ENCODE peak calls at places on chromosomes 2 and 18, in four cellular contexts. One of them, this sample, is unnamed.

GRCh38 chr18:53664575-53664974 is 559.9 kb downstream of the MBD2 start:
- DNase-seq in HepG2: no peak
- DNase-seq in GM12878: no peak
- DNase-seq in K562: no peak
- DNase-seq in this sample: no peak

GRCh38 chr2:20225294-20226151 is 593 bp upstream of the SDC1 start:
- DNase-seq in K562: peak
- DNase-seq in GM12878: no peak
- DNase-seq in HepG2: peak
- DNase-seq in this sample: peak

GRCh38 chr18:79203017-79203605 is 133.9 kb downstream of the ATP9B start:
- DNase-seq in K562: no peak
- DNase-seq in GM12878: no peak
- DNase-seq in HepG2: no peak
- DNase-seq in this sample: no peak

GRCh38 chr18:58078889-58079573 is 35.0 kb downstream of the NEDD4L start:
- DNase-seq in GM12878: no peak
- DNase-seq in HepG2: no peak
- DNase-seq in K562: peak
- DNase-seq in this sample: no peak

GRCh38 chr2:176931588-176932563 is 280.7 kb upstream of the HNRNPA3 start:
- DNase-seq in K562: peak
- DNase-seq in HepG2: no peak
- DNase-seq in GM12878: peak
- DNase-seq in this sample: peak

GRCh38 chr2:104930739-104931138 is 76.8 kb downstream of the POU3F3 start:
- DNase-seq in HepG2: no peak
- DNase-seq in GM12878: no peak
- DNase-seq in K562: no peak
- DNase-seq in this sample: no peak

GRCh38 chr2:177242136-177242987 is 22.2 kb downstream of the NFE2L2 start:
- DNase-seq in GM12878: no peak
- DNase-seq in K562: no peak
- DNase-seq in HepG2: peak
- DNase-seq in this sample: peak

GRCh38 chr2:10658914-10659257 is 30.9 kb downstream of the NOL10 start:
- DNase-seq in HepG2: no peak
- DNase-seq in GM12878: no peak
- DNase-seq in K562: no peak
- DNase-seq in this sample: no peak

GRCh38 chr2:42249887-42250286 is 80.7 kb downstream of the EML4 start:
- DNase-seq in K562: no peak
- DNase-seq in HepG2: no peak
- DNase-seq in GM12878: no peak
- DNase-seq in this sample: no peak

GRCh38 chr2:172288603-172289002 is 138.8 kb upstream of the ITGA6 start:
- DNase-seq in HepG2: no peak
- DNase-seq in GM12878: no peak
- DNase-seq in K562: no peak
- DNase-seq in this sample: no peak

GRCh38 chr18:51463483-51464136 is 266.1 kb upstream of the MEX3C start:
- DNase-seq in K562: no peak
- DNase-seq in HepG2: no peak
- DNase-seq in GM12878: no peak
- DNase-seq in this sample: no peak

GRCh38 chr18:77622009-77622692 is 372.5 kb downstream of the GALR1 start:
- DNase-seq in K562: no peak
- DNase-seq in HepG2: no peak
- DNase-seq in GM12878: no peak
- DNase-seq in this sample: no peak

DNA sequence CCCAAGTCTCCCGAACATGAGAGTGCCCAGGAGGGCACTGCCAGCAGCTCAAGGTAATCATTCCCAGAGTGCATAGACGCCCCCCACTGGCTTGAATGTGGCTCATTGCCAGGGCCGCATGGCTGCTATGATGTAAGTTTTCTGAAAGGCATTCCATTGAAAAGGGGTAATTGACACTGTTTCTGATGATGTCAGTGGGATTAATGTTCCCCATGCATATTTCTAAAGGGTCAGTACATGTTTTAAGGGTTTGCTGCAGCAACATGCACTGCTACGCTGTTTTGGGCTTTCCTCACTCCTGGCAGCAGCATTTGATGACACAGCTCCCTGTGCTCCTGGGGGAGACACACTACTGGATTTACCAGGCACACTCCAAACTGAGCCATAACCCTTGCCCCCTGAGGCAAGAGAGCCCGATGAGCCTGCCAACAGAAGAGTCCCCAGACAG is 36.7 kb downstream of the KIAA2012 start:
- DNase-seq in HepG2: no peak
- DNase-seq in GM12878: no peak
- DNase-seq in K562: no peak
- DNase-seq in this sample: peak
- TF ChIP-seq SP1 in HepG2: no peak
- TF ChIP-seq SP1 in GM12878: no peak
- TF ChIP-seq SP1 in K562: no peak
- TF ChIP-seq SP1 in this sample: no peak

DNA sequence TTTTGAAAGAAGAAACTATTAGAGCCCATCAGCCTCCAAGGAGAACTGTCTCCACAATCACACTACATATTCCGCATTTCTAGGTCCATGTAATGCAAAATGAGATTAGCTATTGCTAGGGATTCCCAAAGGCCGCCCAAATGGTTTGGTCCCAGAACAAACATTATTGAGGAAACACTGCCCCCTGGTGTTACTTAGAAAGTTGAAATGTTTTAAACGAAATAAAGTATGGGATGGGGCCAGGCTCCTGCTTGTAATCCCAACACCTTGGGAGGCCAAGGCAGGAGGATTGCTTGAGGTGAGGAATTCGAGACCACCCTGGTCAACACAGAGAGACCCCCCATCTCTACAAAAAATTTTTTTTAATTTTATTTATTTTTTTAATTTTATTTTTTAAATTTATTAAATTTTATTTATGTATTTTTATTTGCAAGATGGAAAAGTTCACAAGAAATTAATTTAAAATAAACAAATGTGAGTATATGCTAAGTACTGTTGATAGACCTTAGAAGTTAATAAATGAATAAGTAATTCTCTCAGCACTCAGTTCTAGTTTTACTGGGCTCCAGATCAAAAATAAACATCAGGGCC is 5.5 kb downstream of the NHEJ1 start:
- DNase-seq in K562: peak
- DNase-seq in HepG2: peak
- DNase-seq in GM12878: no peak
- DNase-seq in this sample: peak
- TF ChIP-seq FOXK2 in K562: no peak
- TF ChIP-seq FOXK2 in HepG2: no peak
- TF ChIP-seq FOXK2 in GM12878: no peak
- TF ChIP-seq FOXK2 in this sample: no peak

GRCh38 chr2:238925816-238926215 is 77.9 kb downstream of the TWIST2 start:
- DNase-seq in K562: no peak
- DNase-seq in HepG2: no peak
- DNase-seq in GM12878: no peak
- DNase-seq in this sample: no peak
- TF ChIP-seq SP1 in K562: no peak
- TF ChIP-seq SP1 in HepG2: no peak
- TF ChIP-seq SP1 in GM12878: no peak
- TF ChIP-seq SP1 in this sample: no peak

GRCh38 chr2:233988581-233988980 is 61.9 kb upstream of the SPP2 start:
- DNase-seq in K562: no peak
- DNase-seq in GM12878: no peak
- DNase-seq in HepG2: no peak
- DNase-seq in this sample: no peak

GRCh38 chr2:233994191-233994590 is 56.3 kb upstream of the SPP2 start:
- DNase-seq in K562: no peak
- DNase-seq in HepG2: no peak
- DNase-seq in GM12878: no peak
- DNase-seq in this sample: no peak

GRCh38 chr2:233990261-233990798 is 60.2 kb upstream of the SPP2 start:
- DNase-seq in HepG2: no peak
- DNase-seq in GM12878: peak
- DNase-seq in K562: no peak
- DNase-seq in this sample: no peak

GRCh38 chr2:233992481-233993217 is 57.9 kb upstream of the SPP2 start:
- DNase-seq in GM12878: no peak
- DNase-seq in K562: no peak
- DNase-seq in HepG2: no peak
- DNase-seq in this sample: no peak

DNA sequence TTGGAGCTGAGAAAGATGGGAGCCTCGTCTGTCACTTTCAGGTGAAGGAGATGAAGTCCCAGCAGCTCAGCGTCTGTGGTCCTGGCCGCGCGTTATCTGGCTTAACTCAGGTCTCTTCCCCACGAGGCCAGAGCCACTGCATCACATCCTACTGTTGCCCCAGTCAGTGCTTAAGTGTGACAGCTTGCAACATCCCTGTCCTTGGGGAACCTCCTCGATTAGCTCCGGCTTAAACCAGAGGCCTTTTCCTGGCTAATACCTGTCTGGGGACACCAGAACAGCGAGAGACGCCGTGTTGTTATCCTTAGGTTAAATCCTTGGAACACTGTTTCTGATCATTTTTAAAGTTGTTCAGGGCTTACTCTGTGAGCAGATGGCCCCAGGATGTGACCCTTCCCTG is 61.3 kb upstream of the SPP2 start:
- DNase-seq in K562: no peak
- DNase-seq in GM12878: no peak
- DNase-seq in HepG2: no peak
- DNase-seq in this sample: no peak
- TF ChIP-seq FOXK2 in K562: no peak
- TF ChIP-seq FOXK2 in GM12878: no peak
- TF ChIP-seq FOXK2 in HepG2: no peak
- TF ChIP-seq FOXK2 in this sample: no peak

GRCh38 chr2:79039944-79040343 is 14.4 kb downstream of the REG3G start:
- DNase-seq in HepG2: no peak
- DNase-seq in K562: no peak
- DNase-seq in GM12878: no peak
- DNase-seq in this sample: no peak
- TF ChIP-seq SP1 in HepG2: no peak
- TF ChIP-seq SP1 in K562: no peak
- TF ChIP-seq SP1 in GM12878: no peak
- TF ChIP-seq SP1 in this sample: no peak

GRCh38 chr2:216571909-216572513 is 61.2 kb upstream of the IGFBP2 start:
- DNase-seq in GM12878: no peak
- DNase-seq in HepG2: peak
- DNase-seq in K562: no peak
- DNase-seq in this sample: no peak

GRCh38 chr2:216572582-216573578 is 60.3 kb upstream of the IGFBP2 start:
- DNase-seq in K562: no peak
- DNase-seq in GM12878: no peak
- DNase-seq in HepG2: peak
- DNase-seq in this sample: no peak

GRCh38 chr2:216575465-216575864 is 57.8 kb upstream of the IGFBP2 start:
- DNase-seq in HepG2: no peak
- DNase-seq in K562: no peak
- DNase-seq in GM12878: no peak
- DNase-seq in this sample: no peak

GRCh38 chr2:216574586-216574985 is 58.6 kb upstream of the IGFBP2 start:
- DNase-seq in K562: no peak
- DNase-seq in GM12878: no peak
- DNase-seq in HepG2: no peak
- DNase-seq in this sample: no peak

DNA sequence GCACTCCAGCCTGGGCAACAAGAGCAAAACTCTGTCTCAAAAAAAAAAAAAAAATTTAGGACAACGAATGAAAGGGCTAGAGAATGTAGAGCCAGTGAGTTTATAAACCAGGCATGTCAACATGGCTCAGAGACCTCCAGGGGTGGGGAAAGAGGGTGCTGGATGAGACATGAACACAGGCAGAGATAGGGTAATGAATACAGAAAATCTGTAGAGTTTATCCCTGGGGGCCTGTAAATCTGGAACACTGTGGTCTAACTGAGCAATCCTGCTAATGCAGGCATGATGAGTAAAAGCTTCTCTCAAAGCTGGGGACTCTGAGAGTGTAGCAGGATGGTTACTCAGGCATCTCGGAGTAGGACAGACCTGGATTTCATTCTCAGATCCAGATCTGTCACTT is 59.2 kb upstream of the IGFBP2 start:
- DNase-seq in HepG2: no peak
- DNase-seq in GM12878: no peak
- DNase-seq in K562: no peak
- DNase-seq in this sample: no peak
- TF ChIP-seq FOXK2 in HepG2: no peak
- TF ChIP-seq FOXK2 in GM12878: no peak
- TF ChIP-seq FOXK2 in K562: no peak
- TF ChIP-seq FOXK2 in this sample: no peak

This sample was measured in HEK293T.